ENCODE peak calls at places on chromosomes 13 and 19, in seven cellular contexts. J, C, B, P, G, Y and Z are unnamed samples.

GRCh38 chr19:53503126-53503525 is 34.8 kb upstream of the ZNF331 start:
- DNase-seq in J (no peak), G (no peak), P (no peak), Y (no peak), B (no peak), C (no peak), Z (no peak)

GRCh38 chr13:42218576-42218975 is 53.4 kb upstream of the AKAP11 start:
- DNase-seq in B (no peak), J (no peak), P (no peak), Y (no peak), C (no peak), G (no peak), Z (no peak)

GRCh38 chr13:76213423-76213904 is 577.3 kb downstream of the LMO7 start:
- DNase-seq in P (no peak), B (no peak), G (no peak), J (no peak), Y (no peak), C (no peak), Z (no peak)

GRCh38 chr13:102555914-102556553 is 40.8 kb upstream of the TPP2 start:
- DNase-seq in C (no peak), P (no peak), G (peak; percentile 56), J (peak; percentile 47), B (no peak), Y (peak; percentile 74), Z (no peak)

GRCh38 chr13:34458756-34459462 is 483.2 kb upstream of the NBEA start:
- DNase-seq in B (no peak), C (no peak), Y (no peak), G (no peak), J (no peak), P (no peak), Z (peak; percentile 75)

GRCh38 chr19:23470873-23471555 is 75.7 kb upstream of the ZNF91 start:
- DNase-seq in G (no peak), P (no peak), J (peak; percentile 3), B (no peak), C (peak; percentile 41), Y (peak; percentile 66), Z (no peak)

GRCh38 chr19:15035795-15036311 is 13.4 kb upstream of the CASP14 start:
- DNase-seq in Y (no peak), P (no peak), J (no peak), G (no peak), B (no peak), C (no peak), Z (no peak)

GRCh38 chr13:36332986-36333385 is 13.2 kb downstream of the SPART start:
- DNase-seq in J (no peak), P (no peak), C (no peak), Y (no peak), B (no peak), G (peak; percentile 33), Z (no peak)

GRCh38 chr13:105616313-105617075 is 919.0 kb downstream of the EFNB2 start:
- DNase-seq in Y (no peak), B (no peak), J (no peak), P (no peak), G (peak; percentile 26), C (no peak), Z (no peak)

GRCh38 chr19:42529248-42529764 is 1.0 kb upstream of the CEACAM1 start:
- DNase-seq in Y (peak; percentile 69), J (peak; percentile 77), G (peak; percentile 71), B (no peak), C (peak; percentile 85), P (peak; percentile 70), Z (no peak)

GRCh38 chr19:4624301-4624700 is 15.0 kb upstream of the TNFAIP8L1 start:
- DNase-seq in C (no peak), G (no peak), B (no peak), J (no peak), Y (no peak), P (no peak), Z (no peak)

GRCh38 chr19:37914908-37915307 is 7.9 kb downstream of the SIPA1L3 start:
- DNase-seq in G (no peak), J (no peak), B (no peak), Y (no peak), P (no peak), C (no peak), Z (no peak)

GRCh38 chr13:110432522-110432921 is 125.4 kb downstream of the COL4A2 start:
- DNase-seq in B (no peak), Y (no peak), J (peak; percentile 75), G (no peak), P (no peak), C (no peak), Z (no peak)

GRCh38 chr19:58243351-58243750 is 14.6 kb downstream of the ZNF544 start:
- DNase-seq in J (no peak), C (no peak), P (no peak), B (no peak), G (no peak), Y (no peak), Z (no peak)

GRCh38 chr13:45102136-45102802 is 18.0 kb upstream of the GTF2F2 start:
- DNase-seq in C (no peak), Y (no peak), B (no peak), J (peak; percentile 44), G (no peak), P (no peak), Z (no peak)

GRCh38 chr19:58584498-58585441 is 11.6 kb upstream of the MZF1 start:
- DNase-seq in C (no peak), G (no peak), B (no peak), J (no peak), Y (no peak), P (no peak), Z (no peak)

GRCh38 chr13:91045351-91046034 is 302.0 kb upstream of the MIR17HG start:
- DNase-seq in B (no peak), Y (peak; percentile 25), C (no peak), P (no peak), G (peak; percentile 33), J (peak; percentile 12), Z (no peak)

GRCh38 chr13:50387124-50387581 is 371.9 kb downstream of the KCNRG start:
- DNase-seq in P (peak; percentile 54), G (peak; percentile 9), C (peak; percentile 51), Y (peak; percentile 72), B (peak; percentile 89), J (peak; percentile 37), Z (peak; percentile 89)

GRCh38 chr19:44644391-44645016 is 794 bp downstream of the PVR start:
- DNase-seq in B (peak; percentile 17), Y (peak; percentile 79), G (peak; percentile 44), C (peak; percentile 49), J (peak; percentile 79), P (peak; percentile 47), Z (no peak)

GRCh38 chr13:50127017-50127725 is 111.9 kb downstream of the KCNRG start:
- DNase-seq in C (peak; percentile 52), P (no peak), J (no peak), B (peak; percentile 58), Y (peak; percentile 63), G (no peak), Z (no peak)

GRCh38 chr13:38718374-38718773 is 31.5 kb downstream of the FREM2 start:
- DNase-seq in G (no peak), B (no peak), J (no peak), P (no peak), C (no peak), Y (no peak), Z (no peak)

GRCh38 chr13:58181111-58181510 is 549.6 kb downstream of the PCDH17 start:
- DNase-seq in G (no peak), P (no peak), J (no peak), Y (no peak), B (no peak), C (no peak), Z (no peak)

DNA sequence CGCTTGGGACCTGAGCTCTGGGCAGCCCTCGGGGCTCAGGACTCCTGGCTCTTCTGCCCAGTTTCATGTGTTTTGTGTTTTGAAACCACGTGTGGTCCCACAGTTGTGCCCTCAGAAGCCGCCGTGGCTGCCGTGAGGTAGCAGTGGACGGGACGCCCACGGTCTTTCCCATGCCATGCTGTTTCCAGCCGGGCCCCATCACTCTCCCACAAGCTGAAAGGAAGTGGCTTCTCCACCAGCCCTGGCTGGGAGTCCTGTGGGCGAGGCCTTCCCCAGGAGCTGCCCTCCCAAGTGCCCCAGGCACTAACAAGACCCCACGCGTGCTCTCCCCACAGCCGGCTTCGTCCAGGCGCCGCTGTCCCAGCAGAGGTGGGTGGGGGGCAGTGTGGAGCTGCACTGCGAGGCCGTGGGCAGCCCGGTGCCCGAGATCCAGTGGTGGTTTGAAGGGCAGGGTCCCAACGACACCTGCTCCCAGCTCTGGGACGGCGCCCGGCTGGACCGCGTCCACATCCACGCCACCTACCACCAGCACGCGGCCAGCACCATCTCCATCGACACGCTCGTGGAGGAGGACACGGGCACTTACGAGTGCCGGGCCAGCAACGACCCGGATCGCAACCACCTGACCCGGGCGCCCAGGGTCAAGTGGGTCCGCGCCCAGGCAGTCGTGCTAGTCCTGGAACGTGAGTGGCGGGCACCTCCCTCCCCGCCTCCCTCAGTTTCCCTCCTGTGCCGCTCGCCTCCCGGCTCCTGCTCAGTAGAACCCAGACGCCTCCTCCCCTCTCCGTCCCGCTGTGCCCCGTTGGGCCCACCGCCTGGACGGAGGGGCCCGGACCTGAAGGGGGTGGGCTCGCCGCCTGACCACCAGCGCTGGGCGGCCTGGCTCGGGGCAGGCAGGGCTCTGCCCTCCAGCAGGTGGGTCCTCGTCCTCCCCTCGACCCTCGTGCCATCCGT is 5.3 kb downstream of the BSG start:
- DNase-seq in B (peak; percentile 22), J (no peak), C (no peak), Y (peak; percentile 44), G (no peak), P (no peak), Z (no peak)
- TF ChIP-seq CTCF in B (no peak), J (no peak), C (no peak), Y (peak; percentile 42), G (no peak), P (no peak), Z (no peak)

GRCh38 chr13:24271231-24271610 is 38.2 kb upstream of the C1QTNF9 start:
- DNase-seq in J (no peak), P (no peak), Y (no peak), G (no peak), B (no peak), C (no peak), Z (no peak)
- H3K4me3 ChIP-seq in J (peak overlapping the region; percentile 44), P (no peak overlapping the region), Y (no peak overlapping the region), G (no peak overlapping the region), B (peak overlapping the region; percentile 30), C (peak overlapping the region; percentile 20), Z (peak overlapping the region; percentile 46)

GRCh38 chr19:18995804-18996241 is 37.5 kb downstream of the SUGP2 start:
- DNase-seq in Y (peak; percentile 93), P (peak; percentile 48), B (no peak), C (peak; percentile 40), G (peak; percentile 70), J (peak; percentile 70), Z (no peak)

GRCh38 chr19:18999016-18999758 is 34.1 kb downstream of the SUGP2 start:
- DNase-seq in J (no peak), B (no peak), P (no peak), Y (no peak), G (peak; percentile 57), C (no peak), Z (no peak)

GRCh38 chr19:18998276-18998675 is 35.0 kb downstream of the SUGP2 start:
- DNase-seq in G (no peak), P (no peak), B (no peak), J (no peak), C (no peak), Y (no peak), Z (no peak)

GRCh38 chr19:18996351-18996750 is 37.0 kb downstream of the SUGP2 start:
- DNase-seq in G (no peak), C (no peak), Y (no peak), J (no peak), B (no peak), P (no peak), Z (no peak)

GRCh38 chr19:18996796-18997394 is 36.4 kb downstream of the SUGP2 start:
- DNase-seq in B (no peak), C (no peak), J (no peak), G (no peak), Y (no peak), P (no peak), Z (no peak)
- H3K36me3 ChIP-seq in B (peaks cover 59% of the 10 kb centered on the region), C (peaks cover 19% of the 10 kb centered on the region), J (peaks cover 42% of the 10 kb centered on the region), G (peaks cover 43% of the 10 kb centered on the region), Y (peaks cover 16% of the 10 kb centered on the region), P (no peaks in the 10 kb centered on the region), Z (peaks cover 96% of the 10 kb centered on the region)

GRCh38 chr13:20528451-20528850 is 2.8 kb upstream of the CRYL1 start:
- DNase-seq in G (no peak), B (no peak), Y (no peak), J (no peak), P (no peak), C (no peak), Z (no peak)
- TF ChIP-seq CTCF in G (no peak), B (no peak), Y (no peak), J (no peak), P (no peak), C (no peak), Z (no peak)